ENCODE peak calls at places on chromosome 11, in ten cellular contexts. Y is IMR-90; O is activated CD4-positive, CD25-positive, alpha-beta regulatory T cell; V is foreskin fibroblast; M is T-cell; W is HFF-Myc; Z is NCI-H510A treated with DMSO at 0.1 percent for 48 hours; G is choroid plexus epithelial cell; P is neural crest cell; F is GM12865. E is an unnamed sample.

GRCh38 chr11:95338430-95338991 is 107.5 kb upstream of the SESN3 start:
- DNase-seq in Y (peak), O (no peak), V (peak), M (no peak), W (peak), Z (no peak), G (peak), P (no peak), F (no peak), E (no peak)

GRCh38 chr11:107716884-107717532 is 5.2 kb upstream of the SLN start:
- DNase-seq in Y (no peak), O (no peak), V (no peak), M (no peak), W (no peak), Z (no peak), G (no peak), P (no peak), F (no peak), E (no peak)

GRCh38 chr11:85941380-85941973 is 86.3 kb downstream of the CCDC83 start:
- DNase-seq in Y (peak), O (no peak), V (peak), M (no peak), W (no peak), Z (peak), G (peak), P (peak), F (peak), E (peak)

GRCh38 chr11:115941481-115941993 is 437.3 kb upstream of the CADM1 start:
- DNase-seq in Y (peak), O (no peak), V (no peak), M (no peak), W (no peak), Z (no peak), G (peak), P (no peak), F (peak), E (no peak)

GRCh38 chr11:8988329-8989234 is 15.2 kb downstream of the NRIP3 start:
- DNase-seq in Y (peak), O (no peak), V (peak), M (no peak), W (no peak), Z (no peak), G (peak), P (no peak), F (no peak), E (no peak)

GRCh38 chr11:121479355-121479754 is 26.6 kb upstream of the SORL1-AS1 start:
- DNase-seq in Y (no peak), O (no peak), V (no peak), M (no peak), W (no peak), Z (no peak), G (peak), P (no peak), F (no peak), E (no peak)

GRCh38 chr11:78699606-78700005 is 124.9 kb upstream of the NARS2 start:
- DNase-seq in Y (no peak), O (no peak), V (no peak), M (no peak), W (no peak), Z (no peak), G (no peak), P (no peak), F (no peak), E (no peak)

GRCh38 chr11:130652671-130653335 is 204.4 kb downstream of the ADAMTS15 start:
- DNase-seq in Y (peak), O (no peak), V (peak), M (no peak), W (no peak), Z (no peak), G (peak), P (no peak), F (peak), E (no peak)

GRCh38 chr11:94175545-94175944 is 46.9 kb downstream of the PANX1 start:
- DNase-seq in Y (peak), O (no peak), V (peak), M (no peak), W (no peak), Z (no peak), G (peak), P (no peak), F (no peak), E (no peak)

GRCh38 chr11:122727101-122727929 is 71.8 kb downstream of the UBASH3B start:
- DNase-seq in Y (no peak), O (no peak), V (peak), M (peak), W (no peak), Z (no peak), G (peak), P (no peak), F (peak), E (peak)

GRCh38 chr11:34136420-34136819 is 31.0 kb downstream of the NAT10 start:
- DNase-seq in Y (no peak), O (no peak), V (no peak), M (no peak), W (no peak), Z (no peak), G (no peak), P (no peak), F (no peak), E (no peak)

GRCh38 chr11:131579932-131580387 is 209.5 kb downstream of the NTM start:
- DNase-seq in Y (peak), O (no peak), V (peak), M (no peak), W (no peak), Z (no peak), G (peak), P (peak), F (peak), E (peak)

GRCh38 chr11:119728226-119728626 is 774 bp downstream of the NECTIN1 start:
- DNase-seq in Y (no peak), O (no peak), V (peak), M (no peak), W (no peak), Z (peak), G (peak), P (no peak), F (no peak), E (peak)

GRCh38 chr11:124839051-124839971 is 25.9 kb upstream of the ROBO3 start:
- DNase-seq in Y (no peak), O (no peak), V (peak), M (no peak), W (no peak), Z (no peak), G (no peak), P (no peak), F (no peak), E (peak)

GRCh38 chr11:2564588-2565440 is 120.0 kb downstream of the KCNQ1 start:
- DNase-seq in Y (no peak), O (no peak), V (no peak), M (no peak), W (no peak), Z (no peak), G (no peak), P (no peak), F (no peak), E (no peak)

GRCh38 chr11:36672815-36673450 is 74.9 kb upstream of the RAG2 start:
- DNase-seq in Y (peak), O (no peak), V (peak), M (no peak), W (peak), Z (peak), G (peak), P (peak), F (peak), E (no peak)

GRCh38 chr11:122062763-122063162 is 53.3 kb downstream of the BLID start:
- DNase-seq in Y (no peak), O (no peak), V (no peak), M (no peak), W (no peak), Z (no peak), G (no peak), P (no peak), F (peak), E (no peak)

GRCh38 chr11:121648306-121648705 is 195.5 kb upstream of the SORL1-AS1 start:
- DNase-seq in Y (no peak), O (no peak), V (no peak), M (no peak), W (no peak), Z (no peak), G (no peak), P (no peak), F (no peak), E (no peak)

E was measured in GM10248.